ENCODE peak calls at places on chromosomes 13 and 19, in six cellular contexts. One of them, this sample, is unnamed.

GRCh38 chr19:54030895-54031586 is 32.7 kb downstream of the VSTM1 start:
- DNase-seq in HS-5: no peak
- DNase-seq in kidney epithelial cell: no peak
- DNase-seq in NCI-H2029 treated with DMSO at 0.1 percent for 48 hours: no peak
- DNase-seq in stimulated activated CD4-positive, alpha-beta T cell treated with anti-CD3 and anti-CD28 coated beads, Interleukin-15, amount 100 ng/mL, for 24 hours: no peak
- DNase-seq in lower lobe of right lung: no peak
- DNase-seq in this sample: no peak

GRCh38 chr13:71879129-71879535 is 12.1 kb upstream of the DACH1 start:
- DNase-seq in HS-5: no peak
- DNase-seq in kidney epithelial cell: no peak
- DNase-seq in NCI-H2029 treated with DMSO at 0.1 percent for 48 hours: no peak
- DNase-seq in stimulated activated CD4-positive, alpha-beta T cell treated with anti-CD3 and anti-CD28 coated beads, Interleukin-15, amount 100 ng/mL, for 24 hours: no peak
- DNase-seq in lower lobe of right lung: no peak
- DNase-seq in this sample: no peak

GRCh38 chr13:95403349-95404140 is 102.3 kb upstream of the ABCC4 start:
- DNase-seq in HS-5: no peak
- DNase-seq in kidney epithelial cell: no peak
- DNase-seq in NCI-H2029 treated with DMSO at 0.1 percent for 48 hours: no peak
- DNase-seq in stimulated activated CD4-positive, alpha-beta T cell treated with anti-CD3 and anti-CD28 coated beads, Interleukin-15, amount 100 ng/mL, for 24 hours: peak; percentile 25
- DNase-seq in lower lobe of right lung: no peak
- DNase-seq in this sample: no peak

GRCh38 chr13:52344108-52344507 is 61.9 kb downstream of the THSD1 start:
- DNase-seq in HS-5: no peak
- DNase-seq in kidney epithelial cell: no peak
- DNase-seq in NCI-H2029 treated with DMSO at 0.1 percent for 48 hours: no peak
- DNase-seq in stimulated activated CD4-positive, alpha-beta T cell treated with anti-CD3 and anti-CD28 coated beads, Interleukin-15, amount 100 ng/mL, for 24 hours: no peak
- DNase-seq in lower lobe of right lung: no peak
- DNase-seq in this sample: no peak

GRCh38 chr13:35712907-35713685 is 236.6 kb upstream of the MAB21L1 start:
- DNase-seq in HS-5: peak; percentile 32
- DNase-seq in kidney epithelial cell: no peak
- DNase-seq in NCI-H2029 treated with DMSO at 0.1 percent for 48 hours: no peak
- DNase-seq in stimulated activated CD4-positive, alpha-beta T cell treated with anti-CD3 and anti-CD28 coated beads, Interleukin-15, amount 100 ng/mL, for 24 hours: no peak
- DNase-seq in lower lobe of right lung: no peak
- DNase-seq in this sample: no peak

GRCh38 chr19:50564229-50565105 is 3.8 kb downstream of the LRRC4B start:
- DNase-seq in HS-5: no peak
- DNase-seq in kidney epithelial cell: no peak
- DNase-seq in NCI-H2029 treated with DMSO at 0.1 percent for 48 hours: no peak
- DNase-seq in stimulated activated CD4-positive, alpha-beta T cell treated with anti-CD3 and anti-CD28 coated beads, Interleukin-15, amount 100 ng/mL, for 24 hours: no peak
- DNase-seq in lower lobe of right lung: no peak
- DNase-seq in this sample: no peak

GRCh38 chr13:77330009-77330471 is 3.1 kb upstream of the MYCBP2 start:
- DNase-seq in HS-5: no peak
- DNase-seq in kidney epithelial cell: no peak
- DNase-seq in NCI-H2029 treated with DMSO at 0.1 percent for 48 hours: no peak
- DNase-seq in stimulated activated CD4-positive, alpha-beta T cell treated with anti-CD3 and anti-CD28 coated beads, Interleukin-15, amount 100 ng/mL, for 24 hours: no peak
- DNase-seq in lower lobe of right lung: no peak
- DNase-seq in this sample: no peak

GRCh38 chr13:103859952-103860351 is 793.7 kb upstream of the SLC10A2 start:
- DNase-seq in HS-5: no peak
- DNase-seq in kidney epithelial cell: no peak
- DNase-seq in NCI-H2029 treated with DMSO at 0.1 percent for 48 hours: no peak
- DNase-seq in stimulated activated CD4-positive, alpha-beta T cell treated with anti-CD3 and anti-CD28 coated beads, Interleukin-15, amount 100 ng/mL, for 24 hours: no peak
- DNase-seq in lower lobe of right lung: no peak
- DNase-seq in this sample: no peak

GRCh38 chr13:45325806-45326205 is 15.2 kb downstream of the TPT1 start:
- DNase-seq in HS-5: peak; percentile 60
- DNase-seq in kidney epithelial cell: peak; percentile 75
- DNase-seq in NCI-H2029 treated with DMSO at 0.1 percent for 48 hours: no peak
- DNase-seq in stimulated activated CD4-positive, alpha-beta T cell treated with anti-CD3 and anti-CD28 coated beads, Interleukin-15, amount 100 ng/mL, for 24 hours: no peak
- DNase-seq in lower lobe of right lung: no peak
- DNase-seq in this sample: no peak

GRCh38 chr19:33499671-33500506 is 21.7 kb downstream of the PEPD start:
- DNase-seq in HS-5: no peak
- DNase-seq in kidney epithelial cell: no peak
- DNase-seq in NCI-H2029 treated with DMSO at 0.1 percent for 48 hours: no peak
- DNase-seq in stimulated activated CD4-positive, alpha-beta T cell treated with anti-CD3 and anti-CD28 coated beads, Interleukin-15, amount 100 ng/mL, for 24 hours: no peak
- DNase-seq in lower lobe of right lung: peak; percentile 35
- DNase-seq in this sample: peak; percentile 71

GRCh38 chr19:13262450-13262849 is 112.2 kb downstream of the IER2 start:
- DNase-seq in HS-5: peak; percentile 59
- DNase-seq in kidney epithelial cell: peak; percentile 10
- DNase-seq in NCI-H2029 treated with DMSO at 0.1 percent for 48 hours: peak; percentile 11
- DNase-seq in stimulated activated CD4-positive, alpha-beta T cell treated with anti-CD3 and anti-CD28 coated beads, Interleukin-15, amount 100 ng/mL, for 24 hours: no peak
- DNase-seq in lower lobe of right lung: no peak
- DNase-seq in this sample: no peak

GRCh38 chr13:31008400-31009115 is 76.1 kb downstream of the TEX26 start:
- DNase-seq in HS-5: no peak
- DNase-seq in kidney epithelial cell: no peak
- DNase-seq in NCI-H2029 treated with DMSO at 0.1 percent for 48 hours: no peak
- DNase-seq in stimulated activated CD4-positive, alpha-beta T cell treated with anti-CD3 and anti-CD28 coated beads, Interleukin-15, amount 100 ng/mL, for 24 hours: no peak
- DNase-seq in lower lobe of right lung: no peak
- DNase-seq in this sample: no peak

GRCh38 chr13:51047434-51048165 is 63.5 kb downstream of the C13orf42 start:
- DNase-seq in HS-5: no peak
- DNase-seq in kidney epithelial cell: no peak
- DNase-seq in NCI-H2029 treated with DMSO at 0.1 percent for 48 hours: no peak
- DNase-seq in stimulated activated CD4-positive, alpha-beta T cell treated with anti-CD3 and anti-CD28 coated beads, Interleukin-15, amount 100 ng/mL, for 24 hours: no peak
- DNase-seq in lower lobe of right lung: no peak
- DNase-seq in this sample: no peak

GRCh38 chr19:38360351-38360750 is 14.0 kb upstream of the PSMD8 start:
- DNase-seq in HS-5: no peak
- DNase-seq in kidney epithelial cell: no peak
- DNase-seq in NCI-H2029 treated with DMSO at 0.1 percent for 48 hours: no peak
- DNase-seq in stimulated activated CD4-positive, alpha-beta T cell treated with anti-CD3 and anti-CD28 coated beads, Interleukin-15, amount 100 ng/mL, for 24 hours: no peak
- DNase-seq in lower lobe of right lung: no peak
- DNase-seq in this sample: no peak

GRCh38 chr13:27266937-27267336 is 3.7 kb upstream of the RASL11A start:
- DNase-seq in HS-5: no peak
- DNase-seq in kidney epithelial cell: no peak
- DNase-seq in NCI-H2029 treated with DMSO at 0.1 percent for 48 hours: no peak
- DNase-seq in stimulated activated CD4-positive, alpha-beta T cell treated with anti-CD3 and anti-CD28 coated beads, Interleukin-15, amount 100 ng/mL, for 24 hours: no peak
- DNase-seq in lower lobe of right lung: no peak
- DNase-seq in this sample: no peak

GRCh38 chr13:73767191-73767741 is 366.9 kb downstream of the KLF12 start:
- DNase-seq in HS-5: no peak
- DNase-seq in kidney epithelial cell: no peak
- DNase-seq in NCI-H2029 treated with DMSO at 0.1 percent for 48 hours: no peak
- DNase-seq in stimulated activated CD4-positive, alpha-beta T cell treated with anti-CD3 and anti-CD28 coated beads, Interleukin-15, amount 100 ng/mL, for 24 hours: no peak
- DNase-seq in lower lobe of right lung: no peak
- DNase-seq in this sample: no peak

GRCh38 chr13:80444240-80445015 is 103.5 kb upstream of the SPRY2 start:
- DNase-seq in HS-5: no peak
- DNase-seq in kidney epithelial cell: no peak
- DNase-seq in NCI-H2029 treated with DMSO at 0.1 percent for 48 hours: no peak
- DNase-seq in stimulated activated CD4-positive, alpha-beta T cell treated with anti-CD3 and anti-CD28 coated beads, Interleukin-15, amount 100 ng/mL, for 24 hours: no peak
- DNase-seq in lower lobe of right lung: no peak
- DNase-seq in this sample: no peak

GRCh38 chr13:87810391-87810801 is 139.2 kb downstream of the SLITRK5 start:
- DNase-seq in HS-5: no peak
- DNase-seq in kidney epithelial cell: no peak
- DNase-seq in NCI-H2029 treated with DMSO at 0.1 percent for 48 hours: no peak
- DNase-seq in stimulated activated CD4-positive, alpha-beta T cell treated with anti-CD3 and anti-CD28 coated beads, Interleukin-15, amount 100 ng/mL, for 24 hours: no peak
- DNase-seq in lower lobe of right lung: no peak
- DNase-seq in this sample: no peak

GRCh38 chr19:2631213-2631821 is 71.2 kb downstream of the GNG7 start:
- DNase-seq in HS-5: no peak
- DNase-seq in kidney epithelial cell: no peak
- DNase-seq in NCI-H2029 treated with DMSO at 0.1 percent for 48 hours: no peak
- DNase-seq in stimulated activated CD4-positive, alpha-beta T cell treated with anti-CD3 and anti-CD28 coated beads, Interleukin-15, amount 100 ng/mL, for 24 hours: no peak
- DNase-seq in lower lobe of right lung: peak; percentile 75
- DNase-seq in this sample: no peak

GRCh38 chr19:31380854-31381253 is 31.6 kb upstream of the TSHZ3 start:
- DNase-seq in HS-5: no peak
- DNase-seq in kidney epithelial cell: no peak
- DNase-seq in NCI-H2029 treated with DMSO at 0.1 percent for 48 hours: no peak
- DNase-seq in stimulated activated CD4-positive, alpha-beta T cell treated with anti-CD3 and anti-CD28 coated beads, Interleukin-15, amount 100 ng/mL, for 24 hours: no peak
- DNase-seq in lower lobe of right lung: no peak
- DNase-seq in this sample: no peak

GRCh38 chr13:20190481-20191310 is 2.0 kb downstream of the GJB2 start:
- DNase-seq in HS-5: no peak
- DNase-seq in kidney epithelial cell: peak; percentile 45
- DNase-seq in NCI-H2029 treated with DMSO at 0.1 percent for 48 hours: no peak
- DNase-seq in stimulated activated CD4-positive, alpha-beta T cell treated with anti-CD3 and anti-CD28 coated beads, Interleukin-15, amount 100 ng/mL, for 24 hours: no peak
- DNase-seq in lower lobe of right lung: no peak
- DNase-seq in this sample: no peak

GRCh38 chr13:110973007-110973700 is 58.3 kb upstream of the ANKRD10 start:
- DNase-seq in HS-5: no peak
- DNase-seq in kidney epithelial cell: no peak
- DNase-seq in NCI-H2029 treated with DMSO at 0.1 percent for 48 hours: no peak
- DNase-seq in stimulated activated CD4-positive, alpha-beta T cell treated with anti-CD3 and anti-CD28 coated beads, Interleukin-15, amount 100 ng/mL, for 24 hours: no peak
- DNase-seq in lower lobe of right lung: no peak
- DNase-seq in this sample: no peak

GRCh38 chr13:60969659-60970058 is 446.0 kb downstream of the PCDH20 start:
- DNase-seq in HS-5: no peak
- DNase-seq in kidney epithelial cell: no peak
- DNase-seq in NCI-H2029 treated with DMSO at 0.1 percent for 48 hours: no peak
- DNase-seq in stimulated activated CD4-positive, alpha-beta T cell treated with anti-CD3 and anti-CD28 coated beads, Interleukin-15, amount 100 ng/mL, for 24 hours: no peak
- DNase-seq in lower lobe of right lung: no peak
- DNase-seq in this sample: no peak

GRCh38 chr13:33937373-33938087 is 119.6 kb downstream of the RFC3 start:
- DNase-seq in HS-5: no peak
- DNase-seq in kidney epithelial cell: peak; percentile 31
- DNase-seq in NCI-H2029 treated with DMSO at 0.1 percent for 48 hours: no peak
- DNase-seq in stimulated activated CD4-positive, alpha-beta T cell treated with anti-CD3 and anti-CD28 coated beads, Interleukin-15, amount 100 ng/mL, for 24 hours: no peak
- DNase-seq in lower lobe of right lung: no peak
- DNase-seq in this sample: no peak

GRCh38 chr19:46716013-46716671 is 772 bp downstream of the PRKD2 start:
- DNase-seq in HS-5: no peak
- DNase-seq in kidney epithelial cell: no peak
- DNase-seq in NCI-H2029 treated with DMSO at 0.1 percent for 48 hours: no peak
- DNase-seq in stimulated activated CD4-positive, alpha-beta T cell treated with anti-CD3 and anti-CD28 coated beads, Interleukin-15, amount 100 ng/mL, for 24 hours: peak; percentile 41
- DNase-seq in lower lobe of right lung: peak; percentile 56
- DNase-seq in this sample: no peak

GRCh38 chr13:36395280-36395679 is 37.0 kb upstream of the CCNA1 start:
- DNase-seq in HS-5: no peak
- DNase-seq in kidney epithelial cell: no peak
- DNase-seq in NCI-H2029 treated with DMSO at 0.1 percent for 48 hours: no peak
- DNase-seq in stimulated activated CD4-positive, alpha-beta T cell treated with anti-CD3 and anti-CD28 coated beads, Interleukin-15, amount 100 ng/mL, for 24 hours: no peak
- DNase-seq in lower lobe of right lung: no peak
- DNase-seq in this sample: no peak

GRCh38 chr13:57996717-57997116 is 365.2 kb downstream of the PCDH17 start:
- DNase-seq in HS-5: peak; percentile 11
- DNase-seq in kidney epithelial cell: no peak
- DNase-seq in NCI-H2029 treated with DMSO at 0.1 percent for 48 hours: no peak
- DNase-seq in stimulated activated CD4-positive, alpha-beta T cell treated with anti-CD3 and anti-CD28 coated beads, Interleukin-15, amount 100 ng/mL, for 24 hours: no peak
- DNase-seq in lower lobe of right lung: no peak
- DNase-seq in this sample: no peak

This sample was measured in left lung.